ENCODE peak calls at places on chromosomes 13 and 19, in six cellular contexts. One of them, this sample, is unnamed.

GRCh38 chr19:54609356-54609791 is 15.9 kb downstream of the LILRA1 start:
- DNase-seq in HepG2: no peak
- DNase-seq in SK-N-SH: no peak
- DNase-seq in HCT116: no peak
- DNase-seq in GM12878: no peak
- DNase-seq in K562: no peak
- DNase-seq in this sample: no peak

GRCh38 chr13:98930014-98930625 is 47.7 kb downstream of the DOCK9 start:
- DNase-seq in HepG2: no peak
- DNase-seq in SK-N-SH: no peak
- DNase-seq in HCT116: no peak
- DNase-seq in GM12878: no peak
- DNase-seq in K562: no peak
- DNase-seq in this sample: no peak

GRCh38 chr13:93834051-93834450 is 607.4 kb downstream of the GPC6 start:
- DNase-seq in HepG2: no peak
- DNase-seq in SK-N-SH: peak
- DNase-seq in HCT116: no peak
- DNase-seq in GM12878: no peak
- DNase-seq in K562: no peak
- DNase-seq in this sample: no peak

GRCh38 chr19:46828484-46828883 is 22.2 kb downstream of the AP2S1 start:
- DNase-seq in HepG2: no peak
- DNase-seq in SK-N-SH: no peak
- DNase-seq in HCT116: no peak
- DNase-seq in GM12878: no peak
- DNase-seq in K562: no peak
- DNase-seq in this sample: no peak

GRCh38 chr19:19296953-19297689 is 23.2 kb downstream of the SUGP1 start:
- DNase-seq in HepG2: no peak
- DNase-seq in SK-N-SH: peak
- DNase-seq in HCT116: no peak
- DNase-seq in GM12878: no peak
- DNase-seq in K562: no peak
- DNase-seq in this sample: no peak

GRCh38 chr13:72774019-72774418 is 7.7 kb downstream of the DIS3 start:
- DNase-seq in HepG2: no peak
- DNase-seq in SK-N-SH: no peak
- DNase-seq in HCT116: no peak
- DNase-seq in GM12878: no peak
- DNase-seq in K562: no peak
- DNase-seq in this sample: no peak

GRCh38 chr19:47598407-47599349 is 10.3 kb upstream of the BICRA start:
- DNase-seq in HepG2: peak
- DNase-seq in SK-N-SH: no peak
- DNase-seq in HCT116: peak
- DNase-seq in GM12878: no peak
- DNase-seq in K562: no peak
- DNase-seq in this sample: peak

GRCh38 chr13:78607409-78608253 is 4.3 kb upstream of the POU4F1 start:
- DNase-seq in HepG2: no peak
- DNase-seq in SK-N-SH: peak
- DNase-seq in HCT116: no peak
- DNase-seq in GM12878: no peak
- DNase-seq in K562: no peak
- DNase-seq in this sample: no peak

GRCh38 chr13:34719060-34719875 is 222.8 kb upstream of the NBEA start:
- DNase-seq in HepG2: no peak
- DNase-seq in SK-N-SH: no peak
- DNase-seq in HCT116: no peak
- DNase-seq in GM12878: no peak
- DNase-seq in K562: no peak
- DNase-seq in this sample: no peak

GRCh38 chr19:7968796-7969559 is 25.5 kb upstream of the TIMM44 start:
- DNase-seq in HepG2: no peak
- DNase-seq in SK-N-SH: no peak
- DNase-seq in HCT116: no peak
- DNase-seq in GM12878: no peak
- DNase-seq in K562: no peak
- DNase-seq in this sample: no peak

GRCh38 chr13:110161112-110161897 is 145.7 kb downstream of the COL4A1 start:
- DNase-seq in HepG2: no peak
- DNase-seq in SK-N-SH: peak
- DNase-seq in HCT116: no peak
- DNase-seq in GM12878: no peak
- DNase-seq in K562: no peak
- DNase-seq in this sample: no peak

GRCh38 chr13:113581871-113582270 is 2.7 kb upstream of the TFDP1 start:
- DNase-seq in HepG2: no peak
- DNase-seq in SK-N-SH: no peak
- DNase-seq in HCT116: no peak
- DNase-seq in GM12878: no peak
- DNase-seq in K562: no peak
- DNase-seq in this sample: no peak

GRCh38 chr13:53068841-53069520 is 40.4 kb downstream of the OLFM4 start:
- DNase-seq in HepG2: no peak
- DNase-seq in SK-N-SH: peak
- DNase-seq in HCT116: no peak
- DNase-seq in GM12878: no peak
- DNase-seq in K562: no peak
- DNase-seq in this sample: no peak

GRCh38 chr13:90068658-90069057 is 1278.8 kb upstream of the MIR17HG start:
- DNase-seq in HepG2: no peak
- DNase-seq in SK-N-SH: no peak
- DNase-seq in HCT116: no peak
- DNase-seq in GM12878: no peak
- DNase-seq in K562: no peak
- DNase-seq in this sample: no peak

DNA sequence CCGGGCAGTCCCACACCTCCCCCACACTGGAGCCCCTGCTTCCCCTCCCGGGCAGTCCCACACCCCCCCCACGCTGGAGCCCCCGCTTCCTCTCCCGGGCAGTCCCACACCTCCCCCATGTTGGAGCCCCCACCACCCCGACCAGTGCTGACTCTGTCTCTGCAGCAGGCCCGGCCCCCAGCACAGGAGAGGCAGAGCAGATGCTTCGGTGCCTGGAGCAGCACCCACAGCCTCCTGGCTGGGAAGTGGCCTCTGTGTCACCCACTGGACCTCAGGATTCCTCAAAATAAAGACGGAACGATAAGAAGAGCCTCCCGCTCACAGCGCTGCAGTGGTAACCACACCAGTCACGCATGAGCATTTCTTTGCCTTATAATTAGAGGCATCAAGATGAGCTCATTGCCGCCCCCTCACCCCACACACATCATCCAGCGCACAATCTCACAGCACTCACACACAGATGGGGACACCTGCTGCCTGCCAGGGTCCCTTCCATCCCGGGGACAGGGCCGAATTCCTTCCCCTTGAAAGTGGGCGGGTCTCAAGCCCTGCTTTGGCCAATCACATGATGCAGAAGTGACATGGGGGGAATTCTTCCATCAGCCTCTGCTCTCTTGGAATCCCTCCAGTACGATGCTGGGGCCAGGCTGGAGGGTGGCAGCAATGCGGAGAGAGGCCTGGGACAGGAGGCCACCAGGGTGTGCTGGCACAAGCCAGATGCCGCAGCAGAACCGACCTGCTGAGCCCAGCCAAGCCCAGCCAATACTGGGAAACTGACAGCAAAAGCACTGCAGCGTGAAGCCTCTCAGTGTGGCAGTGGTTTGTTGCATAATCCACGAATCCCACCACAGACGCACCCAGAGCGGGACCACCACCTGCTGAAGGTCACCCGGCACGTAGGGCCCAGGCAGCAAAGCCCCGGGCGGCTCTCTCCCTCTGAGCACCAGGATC is 16.1 kb downstream of the PIP5K1C start:
- DNase-seq in HepG2: no peak
- DNase-seq in SK-N-SH: no peak
- DNase-seq in HCT116: no peak
- DNase-seq in GM12878: no peak
- DNase-seq in K562: peak
- DNase-seq in this sample: no peak
- TF ChIP-seq JUND in HepG2: no peak
- TF ChIP-seq JUND in SK-N-SH: no peak
- TF ChIP-seq JUND in HCT116: no peak
- TF ChIP-seq JUND in GM12878: no peak
- TF ChIP-seq JUND in K562: peak
- TF ChIP-seq JUND in this sample: no peak

GRCh38 chr19:17802137-17802858 is 7.4 kb downstream of the B3GNT3 start:
- DNase-seq in HepG2: no peak
- DNase-seq in SK-N-SH: peak
- DNase-seq in HCT116: no peak
- DNase-seq in GM12878: no peak
- DNase-seq in K562: no peak
- DNase-seq in this sample: no peak
- TF ChIP-seq JUND in HepG2: no peak
- TF ChIP-seq JUND in SK-N-SH: no peak
- TF ChIP-seq JUND in HCT116: no peak
- TF ChIP-seq JUND in GM12878: no peak
- TF ChIP-seq JUND in K562: no peak
- TF ChIP-seq JUND in this sample: no peak

DNA sequence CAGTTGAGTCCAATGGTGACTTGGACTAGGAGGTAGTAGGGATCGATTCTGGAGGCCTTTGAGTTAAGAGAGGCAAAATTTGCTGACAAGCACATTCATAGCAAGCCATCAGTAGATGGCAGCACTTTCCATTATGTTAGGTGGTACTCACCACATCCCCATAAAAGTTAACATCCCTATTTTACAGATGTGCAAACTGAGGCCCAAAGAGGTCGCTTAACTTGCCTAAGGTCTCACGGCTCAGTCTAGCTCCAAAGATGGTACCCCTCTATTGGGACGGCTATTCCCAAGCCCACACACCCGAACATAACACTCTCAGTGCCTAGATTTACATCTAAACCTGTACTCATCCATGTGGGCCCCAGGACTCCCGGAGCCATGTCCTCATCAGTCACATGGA is 21.5 kb upstream of the FOSB start:
- DNase-seq in HepG2: peak
- DNase-seq in SK-N-SH: peak
- DNase-seq in HCT116: no peak
- DNase-seq in GM12878: no peak
- DNase-seq in K562: peak
- DNase-seq in this sample: no peak
- TF ChIP-seq JUND in HepG2: no peak
- TF ChIP-seq JUND in SK-N-SH: no peak
- TF ChIP-seq JUND in HCT116: no peak
- TF ChIP-seq JUND in GM12878: no peak
- TF ChIP-seq JUND in K562: no peak
- TF ChIP-seq JUND in this sample: no peak

GRCh38 chr13:50589651-50590054 is 253.8 kb downstream of the DLEU7 start:
- DNase-seq in HepG2: no peak
- DNase-seq in SK-N-SH: no peak
- DNase-seq in HCT116: no peak
- DNase-seq in GM12878: no peak
- DNase-seq in K562: no peak
- DNase-seq in this sample: no peak

GRCh38 chr13:50587122-50587521 is 256.4 kb downstream of the DLEU7 start:
- DNase-seq in HepG2: no peak
- DNase-seq in SK-N-SH: no peak
- DNase-seq in HCT116: no peak
- DNase-seq in GM12878: no peak
- DNase-seq in K562: no peak
- DNase-seq in this sample: no peak

GRCh38 chr13:50587839-50588373 is 255.6 kb downstream of the DLEU7 start:
- DNase-seq in HepG2: no peak
- DNase-seq in SK-N-SH: no peak
- DNase-seq in HCT116: no peak
- DNase-seq in GM12878: no peak
- DNase-seq in K562: no peak
- DNase-seq in this sample: no peak

GRCh38 chr13:50588736-50589135 is 254.8 kb downstream of the DLEU7 start:
- DNase-seq in HepG2: no peak
- DNase-seq in SK-N-SH: no peak
- DNase-seq in HCT116: no peak
- DNase-seq in GM12878: no peak
- DNase-seq in K562: no peak
- DNase-seq in this sample: no peak

DNA sequence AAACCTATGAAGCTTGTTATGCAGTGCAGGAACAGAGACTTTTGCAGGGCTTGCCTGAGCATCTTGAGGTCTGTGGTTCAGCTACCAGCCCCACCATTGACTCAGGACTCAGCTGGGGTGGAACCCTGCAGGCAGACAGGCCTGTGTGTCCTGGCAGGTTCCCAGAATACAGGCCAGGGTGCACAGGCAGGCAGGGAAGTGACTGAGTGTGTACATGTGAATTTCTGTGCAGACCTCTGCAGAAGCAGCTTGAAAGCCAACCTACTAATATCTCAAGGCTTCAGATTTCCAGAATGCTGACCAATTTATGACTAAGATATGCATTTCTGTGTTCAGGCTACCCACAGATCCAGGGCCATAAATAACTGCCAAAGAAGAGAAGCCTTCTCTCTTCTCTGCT is 254.4 kb downstream of the DLEU7 start:
- DNase-seq in HepG2: no peak
- DNase-seq in SK-N-SH: peak
- DNase-seq in HCT116: no peak
- DNase-seq in GM12878: no peak
- DNase-seq in K562: no peak
- DNase-seq in this sample: no peak
- TF ChIP-seq JUND in HepG2: no peak
- TF ChIP-seq JUND in SK-N-SH: no peak
- TF ChIP-seq JUND in HCT116: no peak
- TF ChIP-seq JUND in GM12878: no peak
- TF ChIP-seq JUND in K562: no peak
- TF ChIP-seq JUND in this sample: no peak

GRCh38 chr19:1360818-1361461 is 22.8 kb upstream of the NDUFS7 start:
- DNase-seq in HepG2: no peak
- DNase-seq in SK-N-SH: peak
- DNase-seq in HCT116: no peak
- DNase-seq in GM12878: no peak
- DNase-seq in K562: no peak
- DNase-seq in this sample: no peak
- TF ChIP-seq JUND in HepG2: no peak
- TF ChIP-seq JUND in SK-N-SH: no peak
- TF ChIP-seq JUND in HCT116: no peak
- TF ChIP-seq JUND in GM12878: no peak
- TF ChIP-seq JUND in K562: no peak
- TF ChIP-seq JUND in this sample: no peak

This sample was measured in T47D.